ENCODE peak calls at places on chromosome 5, in four cellular contexts. E, R, Y and Q are unnamed samples.

GRCh38 chr5:142894315-142894714 is 124.1 kb downstream of the ARHGAP26 start:
- DNase-seq in R (no peak), Y (no peak), E (no peak), Q (no peak)

GRCh38 chr5:79225026-79225425 is 10.9 kb upstream of the JMY start:
- DNase-seq in E (no peak), Y (no peak), R (no peak), Q (no peak)

GRCh38 chr5:152505442-152506042 is 100.5 kb upstream of the NMUR2 start:
- DNase-seq in Y (no peak), R (no peak), E (peak; percentile 22), Q (no peak)

GRCh38 chr5:41095324-41096101 is 24.4 kb upstream of the MROH2B start:
- DNase-seq in Y (no peak), E (no peak), R (no peak), Q (no peak)

GRCh38 chr5:136810198-136810823 is 445.0 kb upstream of the TRPC7 start:
- DNase-seq in Y (no peak), R (no peak), E (no peak), Q (no peak)

GRCh38 chr5:40733439-40733838 is 22.3 kb downstream of the TTC33 start:
- DNase-seq in E (no peak), R (no peak), Y (no peak), Q (no peak)

GRCh38 chr5:84088996-84089395 is 295.7 kb downstream of the EDIL3 start:
- DNase-seq in Y (no peak), E (no peak), R (no peak), Q (no peak)

GRCh38 chr5:16552666-16553343 is 64.0 kb downstream of the RETREG1 start:
- DNase-seq in E (peak; percentile 40), Y (peak; percentile 74), R (peak; percentile 87), Q (peak; percentile 77)

GRCh38 chr5:3124410-3124809 is 372.9 kb upstream of the IRX2 start:
- DNase-seq in E (no peak), R (no peak), Y (no peak), Q (no peak)

GRCh38 chr5:78594946-78595921 is 53.3 kb downstream of the LHFPL2 start:
- DNase-seq in E (no peak), R (no peak), Y (no peak), Q (no peak)

GRCh38 chr5:172901788-172902496 is 57.3 kb upstream of the RPL26L1 start:
- DNase-seq in R (no peak), E (no peak), Y (no peak), Q (no peak)

GRCh38 chr5:132498686-132499271 is 8.2 kb upstream of the IRF1 start:
- DNase-seq in R (no peak), Y (no peak), E (no peak), Q (no peak)

GRCh38 chr5:3376611-3377010 is 219.0 kb upstream of the IRX1 start:
- DNase-seq in E (no peak), Y (no peak), R (no peak), Q (no peak)

GRCh38 chr5:104177651-104178050 is 615.1 kb upstream of the NUDT12 start:
- DNase-seq in Y (no peak), E (no peak), R (no peak), Q (no peak)

GRCh38 chr5:73030995-73031394 is 75.2 kb downstream of the FCHO2 start:
- DNase-seq in E (no peak), R (no peak), Y (no peak), Q (no peak)

GRCh38 chr5:89374144-89374784 is 491.3 kb upstream of the MEF2C start:
- DNase-seq in Y (no peak), R (no peak), E (no peak), Q (no peak)